ENCODE peak calls at places on chromosomes 5 and 9, in eight cellular contexts. W is activated CD4-positive, alpha-beta T cell treated with anti-CD3 and anti-CD28 coated beads for 48 hours; O is mucosa of gallbladder; Y is NCI-H774; G is PC-9; H is activated B cell treated with CpG ODN at 0.5 μM for 24 hours; F is activated T-helper 9 cell treated with anti-CD3 and anti-CD28 coated beads, Interleukin-2, amount 50 U/mL, for 16 hours; Q is M059J. P is an unnamed sample.

GRCh38 chr5:36459191-36460135 is 146.9 kb upstream of the SLC1A3 start:
- DNase-seq in Y (no peak), Q (peak; percentile 88), W (no peak), F (no peak), G (peak; percentile 99), H (no peak), O (no peak), P (peak; percentile 16)

GRCh38 chr5:150486402-150487198 is 21.3 kb upstream of the NDST1 start:
- DNase-seq in W (peak; percentile 44), H (peak; percentile 76), F (peak; percentile 15), Q (peak; percentile 61), G (peak; percentile 70), O (peak; percentile 47), Y (no peak), P (no peak)

GRCh38 chr9:127311239-127311741 is 46.7 kb downstream of the GARNL3 start:
- DNase-seq in O (peak; percentile 80), Y (peak; percentile 52), W (peak; percentile 36), F (no peak), G (peak; percentile 84), H (no peak), Q (peak; percentile 71), P (peak; percentile 56)

GRCh38 chr5:109996246-109996645 is 306.5 kb downstream of the MAN2A1 start:
- DNase-seq in F (no peak), Q (no peak), Y (no peak), H (no peak), G (no peak), W (no peak), O (no peak), P (no peak)

GRCh38 chr5:139635606-139636206 is 12.4 kb upstream of the CXXC5 start:
- DNase-seq in O (peak; percentile 80), F (no peak), H (peak; percentile 44), W (no peak), Q (peak; percentile 97), Y (no peak), G (peak; percentile 83), P (peak; percentile 97)

GRCh38 chr9:69976165-69976564 is 67.5 kb upstream of the MAMDC2 start:
- DNase-seq in W (no peak), H (no peak), O (no peak), Y (no peak), Q (peak; percentile 95), G (no peak), F (no peak), P (peak; percentile 92)

GRCh38 chr9:133589454-133590227 is 19.5 kb downstream of the FAM163B start:
- DNase-seq in W (peak; percentile 69), F (peak; percentile 23), O (no peak), G (no peak), Y (no peak), H (no peak), Q (no peak), P (no peak)

GRCh38 chr5:11853140-11853539 is 51.1 kb downstream of the CTNND2 start:
- DNase-seq in Q (no peak), G (no peak), W (no peak), Y (no peak), O (no peak), H (no peak), F (no peak), P (no peak)

GRCh38 chr9:121171236-121171635 is 30.4 kb downstream of the RAB14 start:
- DNase-seq in Y (no peak), G (no peak), W (no peak), F (no peak), H (no peak), O (no peak), Q (no peak), P (no peak)

GRCh38 chr5:125597338-125597737 is 825.9 kb upstream of the GRAMD2B start:
- DNase-seq in G (no peak), H (no peak), O (no peak), Y (no peak), Q (peak; percentile 77), W (no peak), F (no peak), P (peak; percentile 93)

GRCh38 chr5:173771058-173771742 is 116.9 kb upstream of the CPEB4 start:
- DNase-seq in W (no peak), F (no peak), Y (no peak), G (no peak), Q (no peak), O (peak; percentile 53), H (no peak), P (no peak)

GRCh38 chr9:23117621-23118020 is 671.0 kb downstream of the DMRTA1 start:
- DNase-seq in Q (peak; percentile 85), G (no peak), F (no peak), Y (no peak), W (no peak), H (no peak), O (no peak), P (no peak)